ENCODE peak calls at places on chromosomes 5 and 9, in six cellular contexts. X, Z, A, J, C and Y are unnamed samples.

GRCh38 chr5:88428633-88429032 is 160.0 kb upstream of the TMEM161B start:
- DNase-seq in X (no peak), Z (no peak), A (no peak), J (no peak), C (no peak), Y (no peak)

GRCh38 chr9:21311888-21312287 is 6.8 kb upstream of the IFNA5 start:
- DNase-seq in X (no peak), Z (no peak), A (no peak), J (no peak), C (no peak), Y (no peak)

GRCh38 chr5:127353339-127353738 is 62.7 kb downstream of the MEGF10 start:
- DNase-seq in X (no peak), Z (no peak), A (no peak), J (no peak), C (no peak), Y (no peak)

GRCh38 chr9:18692240-18692639 is 218.3 kb downstream of the ADAMTSL1 start:
- DNase-seq in X (no peak), Z (no peak), A (no peak), J (no peak), C (no peak), Y (no peak)

GRCh38 chr5:172477466-172477865 is 23.1 kb upstream of the SH3PXD2B start:
- DNase-seq in X (no peak), Z (no peak), A (no peak), J (no peak), C (no peak), Y (no peak)

GRCh38 chr9:124632077-124632621 is 125.0 kb upstream of the NR5A1 start:
- DNase-seq in X (no peak), Z (no peak), A (no peak), J (no peak), C (no peak), Y (no peak)

GRCh38 chr9:124394167-124394566 is 21.1 kb downstream of the PSMB7 start:
- DNase-seq in X (no peak), Z (no peak), A (no peak), J (no peak), C (no peak), Y (no peak)

GRCh38 chr5:172659909-172660628 is 19.0 kb downstream of the NEURL1B start:
- DNase-seq in X (no peak), Z (no peak), A (peak), J (no peak), C (peak), Y (no peak)

GRCh38 chr9:37639874-37640273 is 10.9 kb upstream of the FRMPD1 start:
- DNase-seq in X (no peak), Z (no peak), A (no peak), J (no peak), C (no peak), Y (no peak)

GRCh38 chr5:154397652-154398406 is 48.0 kb upstream of the SAP30L start:
- DNase-seq in X (no peak), Z (no peak), A (no peak), J (no peak), C (no peak), Y (no peak)

GRCh38 chr9:31030741-31031202 is 1353.7 kb upstream of the ACO1 start:
- DNase-seq in X (no peak), Z (no peak), A (no peak), J (no peak), C (peak), Y (no peak)

GRCh38 chr5:176906126-176906525 is 7.0 kb upstream of the HK3 start:
- DNase-seq in X (no peak), Z (no peak), A (no peak), J (no peak), C (no peak), Y (no peak)

GRCh38 chr5:52134013-52134650 is 653.6 kb upstream of the ITGA1 start:
- DNase-seq in X (no peak), Z (no peak), A (no peak), J (no peak), C (no peak), Y (no peak)

GRCh38 chr9:124675261-124676158 is 95.6 kb downstream of the NR6A1 start:
- DNase-seq in X (no peak), Z (no peak), A (no peak), J (no peak), C (no peak), Y (no peak)

GRCh38 chr5:100505984-100506670 is 29.0 kb upstream of the FAM174A start:
- DNase-seq in X (no peak), Z (no peak), A (peak), J (no peak), C (peak), Y (no peak)